ENCODE peak calls at places on chromosomes 12 and 14, in five cellular contexts. One of them, this sample, is unnamed.

GRCh38 chr12:103272949-103273348 is 222.8 kb downstream of the C12orf42 start:
- DNase-seq in MM.1S: no peak
- DNase-seq in left ventricle myocardium inferior: no peak
- DNase-seq in cardiac fibroblast: no peak
- DNase-seq in ovary: no peak
- DNase-seq in this sample: no peak

GRCh38 chr12:24901975-24902461 is 46.9 kb downstream of the BCAT1 start:
- DNase-seq in left ventricle myocardium inferior: no peak
- DNase-seq in cardiac fibroblast: no peak
- DNase-seq in ovary: no peak
- DNase-seq in MM.1S: no peak
- DNase-seq in this sample: no peak

GRCh38 chr12:75366629-75367028 is 24.3 kb upstream of the GLIPR1L2 start:
- DNase-seq in cardiac fibroblast: peak; percentile 38
- DNase-seq in ovary: no peak
- DNase-seq in left ventricle myocardium inferior: no peak
- DNase-seq in MM.1S: no peak
- DNase-seq in this sample: no peak

GRCh38 chr12:75724913-75725312 is 213.5 kb upstream of the KRR1 start:
- DNase-seq in cardiac fibroblast: peak; percentile 92
- DNase-seq in ovary: no peak
- DNase-seq in left ventricle myocardium inferior: no peak
- DNase-seq in MM.1S: no peak
- DNase-seq in this sample: peak; percentile 21

GRCh38 chr12:76863005-76863670 is 15.7 kb downstream of the CSRP2 start:
- DNase-seq in cardiac fibroblast: peak; percentile 56
- DNase-seq in left ventricle myocardium inferior: no peak
- DNase-seq in MM.1S: no peak
- DNase-seq in ovary: no peak
- DNase-seq in this sample: no peak

GRCh38 chr12:32125455-32126084 is 18.9 kb downstream of the BICD1 start:
- DNase-seq in cardiac fibroblast: peak; percentile 56
- DNase-seq in MM.1S: no peak
- DNase-seq in left ventricle myocardium inferior: no peak
- DNase-seq in ovary: no peak
- DNase-seq in this sample: no peak

GRCh38 chr12:131454418-131455217 is 256.3 kb upstream of the SFSWAP start:
- DNase-seq in ovary: no peak
- DNase-seq in MM.1S: peak; percentile 6
- DNase-seq in cardiac fibroblast: no peak
- DNase-seq in left ventricle myocardium inferior: no peak
- DNase-seq in this sample: no peak

GRCh38 chr14:92651106-92651792 is 97.2 kb downstream of the LGMN start:
- DNase-seq in left ventricle myocardium inferior: no peak
- DNase-seq in ovary: no peak
- DNase-seq in cardiac fibroblast: no peak
- DNase-seq in MM.1S: no peak
- DNase-seq in this sample: no peak

GRCh38 chr12:79662046-79662811 is 28.5 kb downstream of the PAWR start:
- DNase-seq in left ventricle myocardium inferior: no peak
- DNase-seq in MM.1S: no peak
- DNase-seq in cardiac fibroblast: no peak
- DNase-seq in ovary: no peak
- DNase-seq in this sample: no peak

GRCh38 chr12:106107566-106107965 is 31.2 kb downstream of the NUAK1 start:
- DNase-seq in ovary: no peak
- DNase-seq in cardiac fibroblast: peak; percentile 73
- DNase-seq in MM.1S: no peak
- DNase-seq in left ventricle myocardium inferior: no peak
- DNase-seq in this sample: no peak

GRCh38 chr12:26124491-26125450 is at the start of gene BHLHE41:
- DNase-seq in left ventricle myocardium inferior: peak; percentile 84
- DNase-seq in cardiac fibroblast: peak; percentile 49
- DNase-seq in MM.1S: peak; percentile 85
- DNase-seq in ovary: peak; percentile 83
- DNase-seq in this sample: peak; percentile 64

GRCh38 chr12:123917337-123917850 is 55.2 kb downstream of the CCDC92 start:
- DNase-seq in left ventricle myocardium inferior: no peak
- DNase-seq in MM.1S: no peak
- DNase-seq in cardiac fibroblast: no peak
- DNase-seq in ovary: no peak
- DNase-seq in this sample: no peak

GRCh38 chr12:70982991-70983390 is 62.5 kb upstream of the PTPRR start:
- DNase-seq in MM.1S: no peak
- DNase-seq in ovary: no peak
- DNase-seq in cardiac fibroblast: peak; percentile 40
- DNase-seq in left ventricle myocardium inferior: no peak
- DNase-seq in this sample: no peak

GRCh38 chr12:96233941-96234461 is 39.8 kb downstream of the ELK3 start:
- DNase-seq in cardiac fibroblast: peak; percentile 93
- DNase-seq in left ventricle myocardium inferior: peak; percentile 92
- DNase-seq in ovary: peak; percentile 95
- DNase-seq in MM.1S: no peak
- DNase-seq in this sample: peak; percentile 76

GRCh38 chr14:62691613-62692489 is 353.4 kb downstream of the KCNH5 start:
- DNase-seq in MM.1S: no peak
- DNase-seq in cardiac fibroblast: peak; percentile 98
- DNase-seq in ovary: peak; percentile 22
- DNase-seq in left ventricle myocardium inferior: no peak
- DNase-seq in this sample: no peak

GRCh38 chr12:93376436-93377251 is 1.1 kb upstream of the NUDT4 start:
- DNase-seq in MM.1S: no peak
- DNase-seq in cardiac fibroblast: peak; percentile 57
- DNase-seq in left ventricle myocardium inferior: peak; percentile 32
- DNase-seq in ovary: peak; percentile 54
- DNase-seq in this sample: peak; percentile 16

GRCh38 chr14:93019970-93020369 is 95.8 kb downstream of the ITPK1 start:
- DNase-seq in cardiac fibroblast: no peak
- DNase-seq in MM.1S: no peak
- DNase-seq in left ventricle myocardium inferior: no peak
- DNase-seq in ovary: no peak
- DNase-seq in this sample: no peak

GRCh38 chr12:99386907-99387306 is 260.6 kb upstream of the GARIN6 start:
- DNase-seq in left ventricle myocardium inferior: no peak
- DNase-seq in ovary: no peak
- DNase-seq in MM.1S: peak; percentile 47
- DNase-seq in cardiac fibroblast: peak; percentile 33
- DNase-seq in this sample: no peak

GRCh38 chr12:3092770-3093169 is 15.6 kb downstream of the TSPAN9 start:
- DNase-seq in cardiac fibroblast: no peak
- DNase-seq in left ventricle myocardium inferior: no peak
- DNase-seq in MM.1S: no peak
- DNase-seq in ovary: no peak
- DNase-seq in this sample: no peak

GRCh38 chr12:124737040-124737419 is 126.6 kb downstream of the SCARB1 start:
- DNase-seq in left ventricle myocardium inferior: no peak
- DNase-seq in cardiac fibroblast: no peak
- DNase-seq in ovary: no peak
- DNase-seq in MM.1S: no peak
- DNase-seq in this sample: no peak

GRCh38 chr14:105930572-105930971 is 404.2 kb downstream of the TMEM121 start:
- DNase-seq in left ventricle myocardium inferior: no peak
- DNase-seq in cardiac fibroblast: no peak
- DNase-seq in ovary: peak; percentile 2
- DNase-seq in MM.1S: no peak
- DNase-seq in this sample: no peak

GRCh38 chr12:52249041-52249461 is 16.0 kb downstream of the KRT7 start:
- DNase-seq in MM.1S: no peak
- DNase-seq in left ventricle myocardium inferior: peak; percentile 64
- DNase-seq in cardiac fibroblast: no peak
- DNase-seq in ovary: peak; percentile 13
- DNase-seq in this sample: no peak

GRCh38 chr14:67343601-67344230 is 15.9 kb downstream of the ATP6V1D start:
- DNase-seq in cardiac fibroblast: peak; percentile 44
- DNase-seq in ovary: no peak
- DNase-seq in MM.1S: no peak
- DNase-seq in left ventricle myocardium inferior: no peak
- DNase-seq in this sample: no peak

DNA sequence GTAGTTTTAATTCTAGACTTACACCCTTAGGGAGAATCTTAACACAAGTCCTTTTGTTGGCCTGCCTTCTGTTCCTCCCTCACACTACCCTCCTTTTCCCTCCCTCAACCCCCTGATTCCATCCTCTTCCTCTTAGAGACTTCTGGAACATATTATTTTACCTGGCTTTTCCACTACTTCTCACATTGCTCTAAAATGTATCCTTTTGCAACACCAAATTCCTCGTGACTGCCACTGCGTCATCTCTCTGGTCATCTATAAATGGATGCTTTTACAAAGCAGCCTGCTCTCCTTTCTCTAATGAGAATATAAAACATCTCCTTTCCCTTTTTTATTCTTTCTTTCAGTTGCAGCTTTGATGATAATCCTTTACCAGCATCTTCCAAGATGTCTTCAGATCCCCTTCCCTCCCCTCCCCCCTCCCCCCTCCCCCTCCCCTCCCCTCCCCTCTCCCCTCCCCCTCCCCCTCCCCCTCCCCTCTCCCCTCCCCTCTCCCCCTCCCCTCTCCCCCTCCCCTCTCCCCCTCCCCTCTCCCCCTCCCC is 93.6 kb downstream of the DIP2B start:
- DNase-seq in left ventricle myocardium inferior: no peak
- DNase-seq in ovary: no peak
- DNase-seq in cardiac fibroblast: peak; percentile 70
- DNase-seq in MM.1S: no peak
- DNase-seq in this sample: peak; percentile 33
- H3K4me3 ChIP-seq in left ventricle myocardium inferior: no peak overlapping the region
- H3K4me3 ChIP-seq in ovary: no peak overlapping the region
- H3K4me3 ChIP-seq in cardiac fibroblast: no peak overlapping the region
- H3K4me3 ChIP-seq in MM.1S: no peak overlapping the region
- H3K4me3 ChIP-seq in this sample: no peak overlapping the region

GRCh38 chr14:50955373-50956043 is 11.2 kb upstream of the PYGL start:
- DNase-seq in MM.1S: no peak
- DNase-seq in ovary: no peak
- DNase-seq in left ventricle myocardium inferior: peak; percentile 43
- DNase-seq in cardiac fibroblast: peak; percentile 97
- DNase-seq in this sample: peak; percentile 31
- H3K4me3 ChIP-seq in MM.1S: no peak overlapping the region
- H3K4me3 ChIP-seq in ovary: no peak overlapping the region
- H3K4me3 ChIP-seq in left ventricle myocardium inferior: no peak overlapping the region
- H3K4me3 ChIP-seq in cardiac fibroblast: no peak overlapping the region
- H3K4me3 ChIP-seq in this sample: no peak overlapping the region

DNA sequence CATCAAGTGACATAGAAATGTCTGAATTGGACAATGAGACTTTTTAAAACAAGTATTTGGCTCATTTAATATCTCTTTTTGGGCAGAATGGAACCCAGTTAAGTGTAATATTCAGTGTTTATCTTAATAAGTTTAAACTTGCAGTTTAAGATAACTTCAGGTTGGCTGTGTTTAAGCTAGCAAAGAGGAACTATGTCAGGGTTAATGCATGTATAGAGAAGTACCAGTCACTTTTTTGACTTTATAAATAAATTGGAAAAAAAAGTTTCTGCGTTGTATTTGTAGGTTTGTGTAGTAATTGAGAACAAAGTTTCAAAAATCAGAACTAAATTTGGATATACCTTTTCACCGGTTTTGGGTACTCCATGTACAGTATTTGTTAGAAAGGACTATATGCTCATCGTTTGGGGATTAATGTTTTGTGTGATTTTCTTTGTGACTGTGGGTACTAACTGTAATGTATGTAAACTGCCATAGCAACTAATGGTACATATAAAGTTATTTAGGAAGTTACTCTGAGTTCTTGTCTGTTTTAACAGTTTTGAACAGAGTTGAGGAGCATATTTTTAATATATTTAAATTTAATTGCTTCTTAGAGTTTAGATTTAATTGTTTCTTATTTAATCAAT is 4.5 kb downstream of the HMGA2 start:
- DNase-seq in ovary: no peak
- DNase-seq in MM.1S: no peak
- DNase-seq in left ventricle myocardium inferior: no peak
- DNase-seq in cardiac fibroblast: peak; percentile 37
- DNase-seq in this sample: no peak
- H3K4me3 ChIP-seq in ovary: no peak overlapping the region
- H3K4me3 ChIP-seq in MM.1S: no peak overlapping the region
- H3K4me3 ChIP-seq in left ventricle myocardium inferior: no peak overlapping the region
- H3K4me3 ChIP-seq in cardiac fibroblast: peak overlapping the region; percentile 84
- H3K4me3 ChIP-seq in this sample: no peak overlapping the region

GRCh38 chr12:55036326-55036725 is 16.6 kb downstream of the NEUROD4 start:
- DNase-seq in ovary: no peak
- DNase-seq in left ventricle myocardium inferior: no peak
- DNase-seq in MM.1S: peak; percentile 9
- DNase-seq in cardiac fibroblast: no peak
- DNase-seq in this sample: no peak
- H3K4me3 ChIP-seq in ovary: no peak overlapping the region
- H3K4me3 ChIP-seq in left ventricle myocardium inferior: no peak overlapping the region
- H3K4me3 ChIP-seq in MM.1S: no peak overlapping the region
- H3K4me3 ChIP-seq in cardiac fibroblast: no peak overlapping the region
- H3K4me3 ChIP-seq in this sample: no peak overlapping the region

DNA sequence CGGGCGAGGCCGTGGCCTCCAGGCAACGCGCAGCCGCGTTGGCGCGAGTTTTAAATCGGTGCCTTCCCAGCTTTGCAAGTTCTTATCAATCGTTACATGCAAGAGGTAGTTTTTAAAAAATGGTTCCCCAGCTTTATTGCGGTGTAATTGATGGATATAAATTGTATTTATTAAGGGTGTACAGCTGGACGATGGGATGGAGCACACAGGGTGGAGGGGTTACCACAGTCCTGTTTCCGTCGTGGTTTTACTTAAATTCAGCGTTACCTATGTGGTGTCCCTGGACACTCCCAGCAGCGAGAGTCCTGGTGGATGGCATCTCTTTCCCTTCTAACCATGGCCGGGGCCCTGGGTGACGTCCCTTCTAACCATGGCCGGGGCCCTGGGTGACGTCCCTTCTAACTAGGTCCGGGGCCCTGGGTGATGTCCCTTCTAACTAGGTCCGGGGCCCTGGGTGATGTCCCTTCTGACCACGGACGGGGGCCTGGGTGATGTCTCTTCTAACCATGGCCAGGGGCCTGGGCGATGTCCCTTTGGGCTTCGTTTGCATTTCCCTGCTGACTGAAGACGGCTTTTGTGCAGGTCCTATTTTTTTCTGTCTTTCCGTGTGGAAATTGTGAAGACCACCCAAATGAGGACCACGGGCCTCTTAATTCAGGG is 97.9 kb downstream of the TNFAIP2 start:
- DNase-seq in ovary: no peak
- DNase-seq in left ventricle myocardium inferior: no peak
- DNase-seq in cardiac fibroblast: no peak
- DNase-seq in MM.1S: no peak
- DNase-seq in this sample: no peak
- H3K4me3 ChIP-seq in ovary: peak overlapping the region; percentile 25
- H3K4me3 ChIP-seq in left ventricle myocardium inferior: peak overlapping the region; percentile 61
- H3K4me3 ChIP-seq in cardiac fibroblast: peak overlapping the region; percentile 18
- H3K4me3 ChIP-seq in MM.1S: no peak overlapping the region
- H3K4me3 ChIP-seq in this sample: peak overlapping the region; percentile 28

DNA sequence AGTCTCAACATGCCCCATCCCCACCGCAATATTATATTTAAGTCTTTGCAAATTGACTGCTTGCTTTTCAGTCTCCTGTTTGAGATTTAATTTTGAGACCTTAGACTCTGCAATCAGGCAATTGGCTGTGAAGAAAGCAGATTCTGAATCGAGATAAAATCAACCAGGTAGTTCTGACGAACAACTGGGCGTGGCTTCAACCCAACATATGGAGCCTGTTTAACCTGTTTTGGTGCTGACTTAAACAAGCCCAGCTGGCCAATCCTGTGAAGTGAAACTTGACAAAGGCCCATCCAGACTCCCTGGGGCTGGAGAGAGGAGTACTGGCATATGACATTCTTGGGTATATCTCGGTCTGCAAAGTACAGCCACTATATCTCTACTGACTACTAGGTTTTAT is 9.8 kb upstream of the CIPC start:
- DNase-seq in ovary: no peak
- DNase-seq in MM.1S: no peak
- DNase-seq in cardiac fibroblast: no peak
- DNase-seq in left ventricle myocardium inferior: no peak
- DNase-seq in this sample: no peak
- H3K4me3 ChIP-seq in ovary: no peak overlapping the region
- H3K4me3 ChIP-seq in MM.1S: no peak overlapping the region
- H3K4me3 ChIP-seq in cardiac fibroblast: no peak overlapping the region
- H3K4me3 ChIP-seq in left ventricle myocardium inferior: no peak overlapping the region
- H3K4me3 ChIP-seq in this sample: no peak overlapping the region